ENCODE peak calls at places on chromosome 20, in seven cellular contexts. One of them, this sample, is unnamed.

GRCh38 chr20:43188234-43188653 is 1.5 kb downstream of the PTPRT start:
- DNase-seq in fibroblast of lung: no peak
- DNase-seq in spleen: no peak
- DNase-seq in Peyer's patch: no peak
- DNase-seq in cardiac muscle cell: no peak
- DNase-seq in heart left ventricle: no peak
- DNase-seq in astrocyte: no peak
- DNase-seq in this sample: no peak

GRCh38 chr20:25461281-25461650 is 53.8 kb downstream of the GINS1 start:
- DNase-seq in fibroblast of lung: no peak
- DNase-seq in spleen: peak; percentile 51
- DNase-seq in Peyer's patch: no peak
- DNase-seq in cardiac muscle cell: no peak
- DNase-seq in heart left ventricle: no peak
- DNase-seq in astrocyte: no peak
- DNase-seq in this sample: no peak

GRCh38 chr20:56347628-56348305 is 11.0 kb upstream of the FAM210B start:
- DNase-seq in fibroblast of lung: no peak
- DNase-seq in spleen: no peak
- DNase-seq in Peyer's patch: no peak
- DNase-seq in cardiac muscle cell: no peak
- DNase-seq in heart left ventricle: no peak
- DNase-seq in astrocyte: no peak
- DNase-seq in this sample: no peak

GRCh38 chr20:46914789-46915359 is 20.2 kb downstream of the EYA2 start:
- DNase-seq in fibroblast of lung: no peak
- DNase-seq in spleen: no peak
- DNase-seq in Peyer's patch: no peak
- DNase-seq in cardiac muscle cell: no peak
- DNase-seq in heart left ventricle: no peak
- DNase-seq in astrocyte: no peak
- DNase-seq in this sample: no peak

GRCh38 chr20:24376523-24377085 is 92.8 kb upstream of the SYNDIG1 start:
- DNase-seq in fibroblast of lung: peak; percentile 91
- DNase-seq in spleen: no peak
- DNase-seq in Peyer's patch: no peak
- DNase-seq in cardiac muscle cell: peak; percentile 45
- DNase-seq in heart left ventricle: no peak
- DNase-seq in astrocyte: peak; percentile 32
- DNase-seq in this sample: no peak

GRCh38 chr20:34632870-34633452 is 43.9 kb downstream of the PIGU start:
- DNase-seq in fibroblast of lung: no peak
- DNase-seq in spleen: no peak
- DNase-seq in Peyer's patch: no peak
- DNase-seq in cardiac muscle cell: no peak
- DNase-seq in heart left ventricle: no peak
- DNase-seq in astrocyte: no peak
- DNase-seq in this sample: no peak

GRCh38 chr20:46509523-46509922 is 3.8 kb downstream of the ZNF334 start:
- DNase-seq in fibroblast of lung: no peak
- DNase-seq in spleen: no peak
- DNase-seq in Peyer's patch: no peak
- DNase-seq in cardiac muscle cell: no peak
- DNase-seq in heart left ventricle: no peak
- DNase-seq in astrocyte: no peak
- DNase-seq in this sample: no peak

GRCh38 chr20:58374027-58374850 is 14.8 kb upstream of the VAPB start:
- DNase-seq in fibroblast of lung: no peak
- DNase-seq in spleen: no peak
- DNase-seq in Peyer's patch: no peak
- DNase-seq in cardiac muscle cell: no peak
- DNase-seq in heart left ventricle: no peak
- DNase-seq in astrocyte: no peak
- DNase-seq in this sample: no peak

GRCh38 chr20:36644032-36644712 is 1.8 kb downstream of the SLA2 start:
- DNase-seq in fibroblast of lung: no peak
- DNase-seq in spleen: peak; percentile 81
- DNase-seq in Peyer's patch: peak; percentile 71
- DNase-seq in cardiac muscle cell: no peak
- DNase-seq in heart left ventricle: no peak
- DNase-seq in astrocyte: no peak
- DNase-seq in this sample: no peak

GRCh38 chr20:23230766-23231385 is 119.7 kb upstream of the NXT1 start:
- DNase-seq in fibroblast of lung: no peak
- DNase-seq in spleen: no peak
- DNase-seq in Peyer's patch: no peak
- DNase-seq in cardiac muscle cell: no peak
- DNase-seq in heart left ventricle: no peak
- DNase-seq in astrocyte: no peak
- DNase-seq in this sample: no peak

GRCh38 chr20:57275813-57276212 is 9.4 kb upstream of the BMP7 start:
- DNase-seq in fibroblast of lung: no peak
- DNase-seq in spleen: no peak
- DNase-seq in Peyer's patch: no peak
- DNase-seq in cardiac muscle cell: no peak
- DNase-seq in heart left ventricle: no peak
- DNase-seq in astrocyte: no peak
- DNase-seq in this sample: no peak

GRCh38 chr20:49969946-49970345 is 12.8 kb upstream of the SNAI1 start:
- DNase-seq in fibroblast of lung: no peak
- DNase-seq in spleen: peak; percentile 39
- DNase-seq in Peyer's patch: no peak
- DNase-seq in cardiac muscle cell: no peak
- DNase-seq in heart left ventricle: peak; percentile 10
- DNase-seq in astrocyte: no peak
- DNase-seq in this sample: no peak

GRCh38 chr20:59831024-59831900 is 102.2 kb downstream of the SYCP2 start:
- DNase-seq in fibroblast of lung: no peak
- DNase-seq in spleen: peak; percentile 58
- DNase-seq in Peyer's patch: no peak
- DNase-seq in cardiac muscle cell: no peak
- DNase-seq in heart left ventricle: no peak
- DNase-seq in astrocyte: no peak
- DNase-seq in this sample: no peak

GRCh38 chr20:3222635-3223600 is 13.6 kb downstream of the ITPA start:
- DNase-seq in fibroblast of lung: no peak
- DNase-seq in spleen: peak; percentile 88
- DNase-seq in Peyer's patch: peak; percentile 65
- DNase-seq in cardiac muscle cell: no peak
- DNase-seq in heart left ventricle: peak; percentile 65
- DNase-seq in astrocyte: no peak
- DNase-seq in this sample: no peak

GRCh38 chr20:3223937-3224680 is 14.8 kb downstream of the ITPA start:
- DNase-seq in fibroblast of lung: no peak
- DNase-seq in spleen: peak; percentile 72
- DNase-seq in Peyer's patch: no peak
- DNase-seq in cardiac muscle cell: no peak
- DNase-seq in heart left ventricle: no peak
- DNase-seq in astrocyte: no peak
- DNase-seq in this sample: no peak

GRCh38 chr20:3221398-3222226 is 12.3 kb downstream of the ITPA start:
- DNase-seq in fibroblast of lung: no peak
- DNase-seq in spleen: no peak
- DNase-seq in Peyer's patch: no peak
- DNase-seq in cardiac muscle cell: no peak
- DNase-seq in heart left ventricle: no peak
- DNase-seq in astrocyte: no peak
- DNase-seq in this sample: no peak

GRCh38 chr20:3213226-3213625 is 3.9 kb downstream of the ITPA start:
- DNase-seq in fibroblast of lung: no peak
- DNase-seq in spleen: no peak
- DNase-seq in Peyer's patch: no peak
- DNase-seq in cardiac muscle cell: no peak
- DNase-seq in heart left ventricle: no peak
- DNase-seq in astrocyte: no peak
- DNase-seq in this sample: no peak

DNA sequence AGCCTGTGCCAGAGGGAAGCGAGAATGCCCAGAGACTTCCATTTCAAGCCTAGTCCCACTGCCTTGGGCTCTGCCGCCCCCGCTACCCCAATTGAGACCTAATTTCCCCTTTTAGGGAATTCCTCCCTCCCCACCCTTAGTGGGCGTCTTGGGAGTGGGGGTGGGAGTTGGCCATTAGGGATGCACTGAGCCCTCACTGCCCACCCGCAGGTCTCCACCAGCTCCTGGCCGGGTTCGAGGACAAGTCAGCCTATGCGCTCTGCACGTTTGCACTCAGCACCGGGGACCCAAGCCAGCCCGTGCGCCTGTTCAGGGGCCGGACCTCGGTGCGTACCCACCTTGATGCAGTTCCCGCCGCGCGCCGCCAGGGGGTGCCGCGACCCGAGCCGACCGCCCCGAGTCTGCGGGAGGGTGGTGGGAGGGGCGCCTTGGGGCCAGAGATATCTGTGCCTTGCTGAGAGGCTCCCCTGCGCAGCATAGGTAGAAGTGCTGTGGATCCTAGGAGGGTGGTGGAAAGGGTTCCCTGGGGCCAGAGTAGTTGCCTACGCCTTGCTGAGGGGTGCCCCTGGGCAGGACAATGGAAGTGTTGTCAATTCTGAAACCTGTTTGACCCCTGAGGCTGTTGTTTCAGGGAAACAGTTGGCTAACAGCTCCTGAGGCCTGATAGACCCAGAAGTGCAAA is 9.2 kb downstream of the ITPA start:
- DNase-seq in fibroblast of lung: peak; percentile 14
- DNase-seq in spleen: peak; percentile 93
- DNase-seq in Peyer's patch: peak; percentile 40
- DNase-seq in cardiac muscle cell: peak; percentile 54
- DNase-seq in heart left ventricle: peak; percentile 57
- DNase-seq in astrocyte: no peak
- DNase-seq in this sample: no peak
- TF ChIP-seq CTCF in fibroblast of lung: peak; percentile 78
- TF ChIP-seq CTCF in spleen: peak; percentile 79
- TF ChIP-seq CTCF in Peyer's patch: peak; percentile 85
- TF ChIP-seq CTCF in cardiac muscle cell: peak; percentile 95
- TF ChIP-seq CTCF in heart left ventricle: peak; percentile 88
- TF ChIP-seq CTCF in astrocyte: peak; percentile 57
- TF ChIP-seq CTCF in this sample: peak; percentile 7

GRCh38 chr20:12673352-12673751 is 335.4 kb upstream of the SPTLC3 start:
- DNase-seq in fibroblast of lung: no peak
- DNase-seq in spleen: no peak
- DNase-seq in Peyer's patch: no peak
- DNase-seq in cardiac muscle cell: no peak
- DNase-seq in heart left ventricle: no peak
- DNase-seq in astrocyte: no peak
- DNase-seq in this sample: no peak

GRCh38 chr20:12679456-12679855 is 329.3 kb upstream of the SPTLC3 start:
- DNase-seq in fibroblast of lung: no peak
- DNase-seq in spleen: no peak
- DNase-seq in Peyer's patch: no peak
- DNase-seq in cardiac muscle cell: no peak
- DNase-seq in heart left ventricle: no peak
- DNase-seq in astrocyte: no peak
- DNase-seq in this sample: no peak

GRCh38 chr20:12682613-12683012 is 326.2 kb upstream of the SPTLC3 start:
- DNase-seq in fibroblast of lung: no peak
- DNase-seq in spleen: no peak
- DNase-seq in Peyer's patch: no peak
- DNase-seq in cardiac muscle cell: no peak
- DNase-seq in heart left ventricle: no peak
- DNase-seq in astrocyte: no peak
- DNase-seq in this sample: no peak

GRCh38 chr20:12677925-12678324 is 330.8 kb upstream of the SPTLC3 start:
- DNase-seq in fibroblast of lung: no peak
- DNase-seq in spleen: no peak
- DNase-seq in Peyer's patch: no peak
- DNase-seq in cardiac muscle cell: no peak
- DNase-seq in heart left ventricle: no peak
- DNase-seq in astrocyte: no peak
- DNase-seq in this sample: no peak
- TF ChIP-seq CTCF in fibroblast of lung: no peak
- TF ChIP-seq CTCF in spleen: no peak
- TF ChIP-seq CTCF in Peyer's patch: no peak
- TF ChIP-seq CTCF in cardiac muscle cell: no peak
- TF ChIP-seq CTCF in heart left ventricle: no peak
- TF ChIP-seq CTCF in astrocyte: no peak
- TF ChIP-seq CTCF in this sample: no peak

GRCh38 chr20:673606-674005 is 2.0 kb downstream of the SCRT2 start:
- DNase-seq in fibroblast of lung: no peak
- DNase-seq in spleen: no peak
- DNase-seq in Peyer's patch: no peak
- DNase-seq in cardiac muscle cell: no peak
- DNase-seq in heart left ventricle: no peak
- DNase-seq in astrocyte: no peak
- DNase-seq in this sample: no peak

GRCh38 chr20:674936-675452 is 608 bp downstream of the SCRT2 start:
- DNase-seq in fibroblast of lung: no peak
- DNase-seq in spleen: peak; percentile 73
- DNase-seq in Peyer's patch: no peak
- DNase-seq in cardiac muscle cell: no peak
- DNase-seq in heart left ventricle: no peak
- DNase-seq in astrocyte: no peak
- DNase-seq in this sample: no peak

GRCh38 chr20:675453-676314 is at the start of gene SCRT2:
- DNase-seq in fibroblast of lung: peak; percentile 63
- DNase-seq in spleen: peak; percentile 90
- DNase-seq in Peyer's patch: peak; percentile 25
- DNase-seq in cardiac muscle cell: peak; percentile 83
- DNase-seq in heart left ventricle: peak; percentile 83
- DNase-seq in astrocyte: peak; percentile 41
- DNase-seq in this sample: peak; percentile 54

GRCh38 chr20:671252-672030 is 4.2 kb downstream of the SCRT2 start:
- DNase-seq in fibroblast of lung: no peak
- DNase-seq in spleen: no peak
- DNase-seq in Peyer's patch: no peak
- DNase-seq in cardiac muscle cell: no peak
- DNase-seq in heart left ventricle: no peak
- DNase-seq in astrocyte: no peak
- DNase-seq in this sample: no peak

DNA sequence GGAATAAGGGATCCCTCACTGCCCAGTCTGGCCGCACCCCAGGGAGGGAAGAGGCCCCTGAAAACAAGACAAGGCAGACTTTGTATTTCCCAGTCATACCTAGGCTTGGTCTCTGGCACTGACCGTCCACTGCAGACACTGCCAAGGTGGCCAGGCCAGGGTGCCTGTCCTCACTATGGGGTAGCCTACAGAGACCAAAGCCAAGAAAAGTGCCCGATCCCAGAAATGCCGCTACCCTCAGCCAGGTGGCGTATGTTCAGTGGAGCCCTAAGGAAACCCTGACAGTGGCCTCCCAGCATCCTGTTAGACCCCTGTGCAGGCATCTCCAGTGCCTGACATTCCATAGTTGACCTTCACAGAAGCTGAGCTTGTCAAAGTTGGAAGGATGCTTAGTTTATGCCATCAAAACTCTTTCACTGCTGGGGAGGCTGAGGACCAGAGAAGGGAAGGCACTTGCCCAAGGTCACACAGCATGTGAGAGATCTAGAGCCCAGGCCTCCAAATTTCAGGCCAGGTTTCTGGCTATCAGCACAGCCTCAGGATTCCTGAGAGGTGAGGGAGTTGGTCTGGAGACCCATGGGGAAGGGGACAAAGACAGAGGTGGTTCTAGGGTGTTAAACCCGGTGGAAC is 2.5 kb downstream of the SCRT2 start:
- DNase-seq in fibroblast of lung: no peak
- DNase-seq in spleen: peak; percentile 54
- DNase-seq in Peyer's patch: no peak
- DNase-seq in cardiac muscle cell: no peak
- DNase-seq in heart left ventricle: no peak
- DNase-seq in astrocyte: no peak
- DNase-seq in this sample: no peak
- TF ChIP-seq CTCF in fibroblast of lung: no peak
- TF ChIP-seq CTCF in spleen: no peak
- TF ChIP-seq CTCF in Peyer's patch: peak; percentile 8
- TF ChIP-seq CTCF in cardiac muscle cell: no peak
- TF ChIP-seq CTCF in heart left ventricle: no peak
- TF ChIP-seq CTCF in astrocyte: no peak
- TF ChIP-seq CTCF in this sample: no peak

GRCh38 chr20:21113697-21114096 is 7.5 kb upstream of the LINC00237 start:
- DNase-seq in fibroblast of lung: no peak
- DNase-seq in spleen: no peak
- DNase-seq in Peyer's patch: no peak
- DNase-seq in cardiac muscle cell: no peak
- DNase-seq in heart left ventricle: no peak
- DNase-seq in astrocyte: no peak
- DNase-seq in this sample: no peak
- TF ChIP-seq CTCF in fibroblast of lung: no peak
- TF ChIP-seq CTCF in spleen: no peak
- TF ChIP-seq CTCF in Peyer's patch: no peak
- TF ChIP-seq CTCF in cardiac muscle cell: no peak
- TF ChIP-seq CTCF in heart left ventricle: no peak
- TF ChIP-seq CTCF in astrocyte: no peak
- TF ChIP-seq CTCF in this sample: no peak

This sample was measured in omental fat pad.